ENCODE peak calls at places on chromosome 19, in eight cellular contexts. H, K, P, E, M, T, Z and F are unnamed samples.

GRCh38 chr19:1923319-1923718 is 17.7 kb upstream of the CSNK1G2 start:
- DNase-seq in H (no peak), K (peak; percentile 43), P (peak; percentile 24), E (no peak), M (no peak), T (no peak), Z (no peak), F (no peak)

GRCh38 chr19:17703823-17704463 is 15.3 kb upstream of the MAP1S start:
- DNase-seq in H (peak; percentile 13), K (peak; percentile 80), P (peak; percentile 72), E (no peak), M (peak; percentile 15), T (peak; percentile 61), Z (peak; percentile 53), F (no peak)

GRCh38 chr19:17772172-17772571 is 20.9 kb downstream of the FCHO1 start:
- DNase-seq in H (no peak), K (no peak), P (no peak), E (no peak), M (no peak), T (no peak), Z (peak; percentile 52), F (no peak)

GRCh38 chr19:35995655-35995993 is 636 bp downstream of the SDHAF1 start:
- DNase-seq in H (no peak), K (peak; percentile 58), P (no peak), E (no peak), M (no peak), T (peak; percentile 53), Z (peak; percentile 47), F (no peak)

GRCh38 chr19:34317311-34317927 is 47.6 kb upstream of the GPI start:
- DNase-seq in H (no peak), K (no peak), P (no peak), E (no peak), M (peak; percentile 27), T (peak; percentile 26), Z (no peak), F (no peak)

GRCh38 chr19:32837531-32837930 is 32.0 kb downstream of the SLC7A9 start:
- DNase-seq in H (no peak), K (no peak), P (no peak), E (no peak), M (no peak), T (no peak), Z (no peak), F (no peak)

GRCh38 chr19:5012688-5013457 is 44.0 kb downstream of the KDM4B start:
- DNase-seq in H (no peak), K (no peak), P (no peak), E (no peak), M (no peak), T (no peak), Z (no peak), F (no peak)

GRCh38 chr19:37594982-37595382 is 306 bp downstream of the ZNF540 start:
- DNase-seq in H (no peak), K (peak; percentile 65), P (peak; percentile 32), E (peak; percentile 82), M (no peak), T (no peak), Z (peak; percentile 62), F (no peak)

GRCh38 chr19:41552558-41552957 is 23.4 kb upstream of the CEACAM21 start:
- DNase-seq in H (no peak), K (no peak), P (no peak), E (no peak), M (no peak), T (no peak), Z (no peak), F (no peak)

GRCh38 chr19:29683009-29683408 is 17.7 kb downstream of the PLEKHF1 start:
- DNase-seq in H (no peak), K (no peak), P (no peak), E (no peak), M (no peak), T (no peak), Z (peak; percentile 54), F (no peak)

GRCh38 chr19:3671680-3672574 is 28.3 kb downstream of the PIP5K1C start:
- DNase-seq in H (no peak), K (peak; percentile 55), P (no peak), E (peak; percentile 50), M (no peak), T (no peak), Z (no peak), F (no peak)

GRCh38 chr19:46299004-46299509 is 2.2 kb downstream of the HIF3A start:
- DNase-seq in H (peak; percentile 83), K (no peak), P (no peak), E (peak; percentile 86), M (peak; percentile 77), T (no peak), Z (peak; percentile 79), F (peak; percentile 64)

GRCh38 chr19:39735688-39736087 is 2.1 kb downstream of the CLC start:
- DNase-seq in H (no peak), K (no peak), P (no peak), E (no peak), M (no peak), T (no peak), Z (no peak), F (no peak)

GRCh38 chr19:35005256-35005977 is 5.3 kb downstream of the GRAMD1A start:
- DNase-seq in H (no peak), K (no peak), P (no peak), E (no peak), M (no peak), T (no peak), Z (no peak), F (no peak)

GRCh38 chr19:20371911-20372310 is 193.7 kb downstream of the ZNF737 start:
- DNase-seq in H (no peak), K (no peak), P (no peak), E (no peak), M (no peak), T (no peak), Z (no peak), F (no peak)

GRCh38 chr19:13902993-13903555 is 2.8 kb downstream of the BRME1 start:
- DNase-seq in H (no peak), K (peak; percentile 35), P (peak; percentile 21), E (no peak), M (no peak), T (no peak), Z (peak; percentile 33), F (peak; percentile 55)